ENCODE peak calls at places on chromosomes 6 and 20, in ten cellular contexts. I is fibroblast of the aortic adventitia, S is tibial nerve, Y is epithelial cell of esophagus, Z is psoas muscle, U is astrocyte of the spinal cord, K is GM20000, D is transverse colon, M is AG04450, W is dorsolateral prefrontal cortex. N is an unnamed sample.

GRCh38 chr6:125859691-125860210 is 69.0 kb downstream of the NCOA7 start:
- DNase-seq in S (no peak), W (no peak), M (no peak), K (no peak), I (peak; percentile 26), Z (no peak), Y (peak; percentile 14), D (no peak), U (no peak), N (no peak)

GRCh38 chr20:16260911-16261310 is 312.3 kb downstream of the KIF16B start:
- DNase-seq in Y (no peak), M (no peak), U (peak; percentile 72), W (no peak), Z (no peak), S (no peak), D (no peak), I (no peak), K (no peak), N (no peak)

GRCh38 chr6:160088069-160088773 is 33.4 kb upstream of the SLC22A1 start:
- DNase-seq in S (peak; percentile 84), M (peak; percentile 76), D (peak; percentile 74), Z (peak; percentile 81), Y (peak; percentile 78), K (no peak), W (peak; percentile 65), U (peak; percentile 79), I (peak; percentile 91), N (no peak)

GRCh38 chr6:20213271-20213798 is 1.1 kb upstream of the MBOAT1 start:
- DNase-seq in D (no peak), U (no peak), S (no peak), K (no peak), I (no peak), W (no peak), Y (no peak), M (no peak), Z (no peak), N (no peak)

GRCh38 chr6:21053612-21054011 is 519.4 kb downstream of the CDKAL1 start:
- DNase-seq in I (peak; percentile 17), Z (no peak), M (no peak), S (no peak), U (peak; percentile 12), K (no peak), D (no peak), Y (peak; percentile 53), W (no peak), N (no peak)

GRCh38 chr6:3023663-3024483 is 24.2 kb downstream of the NQO2 start:
- DNase-seq in I (peak; percentile 94), Y (peak; percentile 93), K (peak; percentile 90), U (peak; percentile 79), W (peak; percentile 59), S (peak; percentile 93), D (peak; percentile 93), M (peak; percentile 16), Z (peak; percentile 98), N (peak; percentile 97)

GRCh38 chr6:109182590-109182989 is 87.3 kb downstream of the CEP57L1 start:
- DNase-seq in M (no peak), Z (no peak), S (no peak), I (peak; percentile 9), W (no peak), K (no peak), U (no peak), D (no peak), Y (no peak), N (no peak)

GRCh38 chr20:47066484-47067270 is 172.0 kb downstream of the EYA2 start:
- DNase-seq in D (no peak), U (peak; percentile 54), S (peak; percentile 32), I (no peak), Y (no peak), M (peak; percentile 69), K (no peak), Z (no peak), W (no peak), N (no peak)

GRCh38 chr6:106360989-106361430 is 493 bp downstream of the CRYBG1 start:
- DNase-seq in K (peak; percentile 63), U (no peak), Y (peak; percentile 57), D (peak; percentile 37), W (peak; percentile 42), M (no peak), Z (peak; percentile 48), S (no peak), I (no peak), N (peak; percentile 7)

GRCh38 chr6:28478518-28478917 is 35.2 kb upstream of the ZSCAN23 start:
- DNase-seq in Y (no peak), K (no peak), D (no peak), S (no peak), Z (no peak), W (no peak), U (no peak), I (no peak), M (no peak), N (no peak)

GRCh38 chr6:161245363-161245762 is 28.5 kb downstream of the AGPAT4 start:
- DNase-seq in I (no peak), U (no peak), Z (no peak), K (no peak), S (no peak), M (no peak), W (no peak), Y (no peak), D (no peak), N (no peak)

DNA sequence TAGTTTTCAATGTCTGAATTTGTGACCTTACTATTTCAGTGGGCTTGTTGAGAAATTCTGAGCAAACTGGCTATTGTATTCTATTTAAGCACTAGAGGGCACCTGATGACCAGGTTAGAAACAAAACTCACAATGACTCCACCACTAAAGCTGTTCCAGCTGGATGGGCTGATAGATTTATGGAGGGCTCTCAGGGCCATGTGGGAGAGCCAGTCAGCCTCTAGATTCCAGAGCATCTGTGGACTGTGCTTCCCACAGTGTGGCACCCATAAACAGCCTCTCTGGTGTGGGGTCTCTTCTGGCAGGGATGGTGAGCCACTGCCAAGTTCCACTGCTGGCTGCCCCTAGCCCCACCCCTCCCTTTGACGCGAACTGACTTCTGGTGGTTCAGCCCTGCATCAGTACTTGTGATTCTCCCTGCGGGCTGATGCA is 29.2 kb downstream of the C6orf58 start:
- DNase-seq in I (peak; percentile 54), K (no peak), U (peak; percentile 59), D (no peak), M (no peak), S (no peak), Z (peak; percentile 31), W (no peak), Y (peak; percentile 39), N (no peak)
- TF ChIP-seq CTCF in I (peak; percentile 34), K (no peak), U (peak; percentile 37), D (no peak), M (peak; percentile 36), S (no peak), Z (no peak), W (no peak), Y (peak; percentile 42), N (no peak)

DNA sequence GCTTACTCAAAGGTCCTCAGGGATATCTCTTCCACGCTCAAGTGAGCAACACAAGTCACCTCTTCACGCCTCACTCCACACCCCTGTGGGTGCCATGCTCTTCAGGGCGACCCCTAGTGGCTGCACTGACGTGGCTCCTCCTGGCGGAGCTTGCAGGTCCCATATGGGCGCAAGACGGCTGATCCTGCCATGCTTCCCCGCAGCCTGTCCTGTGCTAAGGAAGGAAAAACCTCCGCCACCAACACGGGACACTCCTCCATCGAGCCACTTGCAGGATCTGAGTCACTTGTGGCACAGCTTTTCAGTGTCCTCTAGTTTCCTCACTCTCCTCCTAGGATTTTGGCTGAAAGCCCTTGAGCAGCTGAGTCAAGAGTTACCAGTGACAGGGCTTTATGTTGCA is 90.7 kb downstream of the KHDC1L start:
- DNase-seq in S (no peak), M (no peak), Y (peak; percentile 17), D (peak; percentile 23), I (peak; percentile 16), U (peak; percentile 6), Z (peak; percentile 75), W (peak; percentile 52), K (no peak), N (peak; percentile 9)
- TF ChIP-seq CTCF in S (no peak), M (peak; percentile 20), Y (peak; percentile 28), D (no peak), I (peak; percentile 36), U (peak; percentile 49), Z (peak; percentile 24), W (no peak), K (peak; percentile 44), N (peak; percentile 8)

DNA sequence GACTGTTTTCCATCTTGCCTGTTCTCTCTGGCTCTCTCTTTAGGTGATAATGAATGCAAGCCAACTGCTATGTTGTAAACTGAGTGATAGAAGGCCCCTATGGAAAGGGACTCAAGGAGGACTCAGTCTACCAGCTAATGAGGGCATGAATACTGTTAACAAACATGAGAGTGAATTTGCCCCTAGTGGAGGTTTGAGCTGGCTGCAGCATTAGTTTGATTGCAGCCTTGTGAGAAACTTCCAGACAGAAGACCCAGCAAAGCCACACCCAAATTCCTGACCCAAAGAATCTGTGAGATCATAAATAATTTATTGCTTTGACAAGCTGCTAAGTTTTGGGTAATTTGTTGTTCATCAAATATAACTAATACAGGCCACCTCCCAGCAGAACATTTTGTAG is 50.0 kb upstream of the PLCB1 start:
- DNase-seq in M (no peak), Z (no peak), S (no peak), K (no peak), I (peak; percentile 74), U (no peak), Y (peak; percentile 21), D (no peak), W (no peak), N (no peak)
- TF ChIP-seq CTCF in M (peak; percentile 45), Z (no peak), S (no peak), K (no peak), I (peak; percentile 64), U (peak; percentile 53), Y (peak; percentile 45), D (no peak), W (no peak), N (peak; percentile 31)

GRCh38 chr6:169159331-169159730 is 94.3 kb downstream of the THBS2 start:
- DNase-seq in D (no peak), I (no peak), K (no peak), W (no peak), S (no peak), Z (no peak), M (no peak), Y (no peak), U (no peak), N (no peak)
- TF ChIP-seq CTCF in D (no peak), I (no peak), K (no peak), W (no peak), S (no peak), Z (no peak), M (no peak), Y (no peak), U (no peak), N (no peak)

DNA sequence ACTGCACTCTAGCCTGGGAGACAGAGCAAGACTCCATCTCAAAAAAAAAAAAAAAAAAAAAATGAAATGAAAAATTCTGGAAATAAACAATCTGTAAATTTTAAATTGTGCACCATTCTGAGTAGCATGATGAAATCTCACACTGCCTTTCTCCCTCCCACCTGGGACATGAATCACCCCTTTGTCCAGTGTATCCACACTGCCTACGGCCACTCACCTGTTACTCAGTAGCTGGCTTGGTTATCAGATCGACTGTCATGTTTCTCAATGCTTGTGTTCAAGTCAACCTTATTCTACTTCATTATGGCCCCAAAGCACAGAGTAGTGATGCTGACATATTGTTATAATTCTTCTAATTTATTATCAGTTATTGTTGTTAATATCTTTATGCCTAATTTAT is 58.7 kb upstream of the MTHFD1L start:
- DNase-seq in Y (peak; percentile 84), W (no peak), K (no peak), Z (no peak), M (no peak), D (no peak), S (no peak), I (no peak), U (no peak), N (no peak)
- TF ChIP-seq CTCF in Y (no peak), W (no peak), K (no peak), Z (no peak), M (no peak), D (no peak), S (no peak), I (no peak), U (no peak), N (no peak)